ENCODE peak calls at places on chromosomes 1 and 21, in eight cellular contexts. T, W, X, Z, H, S, N and D are unnamed samples.

GRCh38 chr1:214031267-214031650 is 43.5 kb downstream of the PROX1 start:
- DNase-seq in W (no peak), N (no peak), H (no peak), S (no peak), X (no peak), Z (no peak), T (no peak), D (no peak)

GRCh38 chr1:112713466-112714312 is 1.4 kb downstream of the PPM1J start:
- DNase-seq in W (no peak), S (no peak), Z (no peak), X (peak), T (no peak), N (no peak), H (no peak), D (no peak)

GRCh38 chr1:6634278-6635052 is 9.8 kb downstream of the THAP3 start:
- DNase-seq in Z (peak), W (peak), T (peak), H (peak), N (peak), X (no peak), S (peak), D (peak)

GRCh38 chr1:154961207-154961496 is 430 bp downstream of the PYGO2 start:
- DNase-seq in X (no peak), S (no peak), T (no peak), W (no peak), N (no peak), H (no peak), Z (no peak), D (no peak)

GRCh38 chr1:12275370-12275769 is 45.5 kb downstream of the VPS13D start:
- DNase-seq in W (no peak), X (no peak), T (peak), H (peak), N (peak), S (peak), Z (peak), D (peak)

GRCh38 chr1:28037946-28038345 is 50.5 kb downstream of the EYA3 start:
- DNase-seq in Z (no peak), H (no peak), S (no peak), N (no peak), W (no peak), T (no peak), X (no peak), D (no peak)

GRCh38 chr1:237012789-237013383 is 8.6 kb upstream of the MT1HL1 start:
- DNase-seq in T (peak), N (no peak), Z (no peak), X (no peak), S (peak), H (peak), W (peak), D (no peak)

GRCh38 chr1:92441316-92442311 is 45.1 kb downstream of the GFI1 start:
- DNase-seq in N (no peak), T (no peak), Z (no peak), W (no peak), H (no peak), X (no peak), S (no peak), D (no peak)

GRCh38 chr1:43277116-43277876 is 7.5 kb downstream of the TMEM125 start:
- DNase-seq in H (no peak), N (no peak), T (no peak), S (no peak), Z (no peak), X (no peak), W (no peak), D (no peak)

GRCh38 chr1:165833358-165833757 is 5.9 kb downstream of the UCK2 start:
- DNase-seq in W (peak), X (no peak), S (no peak), H (no peak), Z (no peak), T (no peak), N (no peak), D (no peak)

GRCh38 chr1:6082430-6082971 is 36.8 kb downstream of the KCNAB2 start:
- DNase-seq in W (no peak), S (no peak), N (peak), X (no peak), H (no peak), Z (peak), T (peak), D (no peak)

GRCh38 chr1:201139756-201140155 is 12.8 kb upstream of the ASCL5 start:
- DNase-seq in N (no peak), H (no peak), X (no peak), S (no peak), W (no peak), T (no peak), Z (no peak), D (no peak)

GRCh38 chr1:39076127-39076798 is 50.1 kb downstream of the NDUFS5 start:
- DNase-seq in Z (peak), N (peak), X (no peak), H (peak), S (peak), T (no peak), W (peak), D (no peak)

GRCh38 chr1:27663735-27664119 is 8.3 kb downstream of the IFI6 start:
- DNase-seq in Z (no peak), N (no peak), S (no peak), H (no peak), W (no peak), X (no peak), T (no peak), D (no peak)

GRCh38 chr1:109466440-109467300 is at the start of gene SYPL2:
- DNase-seq in T (peak), N (peak), X (no peak), H (peak), S (peak), Z (peak), W (peak), D (peak)

GRCh38 chr1:87951852-87952251 is 623.2 kb downstream of the LMO4 start:
- DNase-seq in X (no peak), W (no peak), N (peak), T (no peak), H (peak), S (no peak), Z (no peak), D (no peak)

GRCh38 chr1:150150511-150151021 is 850 bp downstream of the PLEKHO1 start:
- DNase-seq in S (no peak), X (no peak), H (no peak), W (peak), T (peak), Z (peak), N (no peak), D (peak)

GRCh38 chr1:86362807-86363206 is 33.3 kb downstream of the ODF2L start:
- DNase-seq in H (no peak), Z (no peak), W (no peak), X (no peak), T (no peak), S (no peak), N (no peak), D (no peak)

GRCh38 chr1:198253668-198254067 is 96.9 kb downstream of the NEK7 start:
- DNase-seq in Z (peak), W (no peak), T (no peak), X (peak), S (peak), N (peak), H (peak), D (no peak)

GRCh38 chr1:198153804-198154203 is 3.0 kb upstream of the NEK7 start:
- DNase-seq in X (no peak), Z (no peak), W (no peak), S (peak), H (no peak), N (no peak), T (no peak), D (no peak)

GRCh38 chr1:172967936-172968335 is 82.8 kb downstream of the TNFSF18 start:
- DNase-seq in S (peak), X (no peak), W (no peak), N (no peak), T (no peak), H (no peak), Z (no peak), D (no peak)

GRCh38 chr1:8651962-8652361 is 165.5 kb downstream of the RERE start:
- DNase-seq in X (no peak), H (no peak), N (no peak), Z (no peak), W (no peak), S (no peak), T (no peak), D (no peak)

GRCh38 chr1:46244656-46245371 is 2.7 kb upstream of the RAD54L start:
- DNase-seq in X (no peak), Z (peak), S (peak), N (peak), T (peak), W (peak), H (no peak), D (peak)

GRCh38 chr1:157798211-157798610 is 21.3 kb upstream of the FCRL2 start:
- DNase-seq in X (no peak), Z (no peak), N (no peak), H (peak), T (no peak), S (no peak), W (no peak), D (peak)

GRCh38 chr1:9653783-9654517 is 2.4 kb downstream of the PIK3CD start:
- DNase-seq in T (no peak), N (no peak), X (no peak), H (no peak), Z (no peak), W (no peak), S (no peak), D (no peak)

GRCh38 chr1:109306832-109307362 is at the start of gene MYBPHL:
- DNase-seq in S (no peak), N (no peak), X (no peak), W (no peak), T (no peak), Z (no peak), H (no peak), D (no peak)

GRCh38 chr1:77759090-77760028 is at the start of gene USP33:
- DNase-seq in W (peak), H (peak), X (peak), Z (peak), T (peak), S (peak), N (peak), D (peak)

GRCh38 chr21:46168659-46169386 is 13.4 kb upstream of the FTCD start:
- DNase-seq in N (no peak), H (peak), X (no peak), S (no peak), Z (no peak), W (no peak), T (no peak), D (no peak)

GRCh38 chr1:15343729-15344128 is 66.0 kb upstream of the EFHD2 start:
- DNase-seq in W (no peak), X (no peak), N (no peak), H (no peak), Z (no peak), S (no peak), T (peak), D (no peak)

GRCh38 chr21:25385912-25386474 is 221.3 kb downstream of the MRPL39 start:
- DNase-seq in T (peak), S (peak), H (peak), N (peak), X (peak), W (peak), Z (peak), D (peak)

GRCh38 chr21:42107881-42108553 is 36.9 kb downstream of the UMODL1 start:
- DNase-seq in T (peak), S (peak), X (peak), N (peak), W (peak), H (no peak), Z (peak), D (peak)

GRCh38 chr1:211497489-211498045 is 5.6 kb upstream of the RD3 start:
- DNase-seq in X (no peak), Z (no peak), N (no peak), S (no peak), T (no peak), W (no peak), H (no peak), D (no peak)

GRCh38 chr1:53575948-53576305 is 116.7 kb downstream of the DMRTB1 start:
- DNase-seq in T (no peak), X (no peak), S (no peak), H (no peak), N (no peak), Z (no peak), W (no peak), D (no peak)

GRCh38 chr1:27862671-27863551 is 9.4 kb upstream of the THEMIS2 start:
- DNase-seq in H (peak), W (no peak), Z (peak), X (no peak), T (no peak), N (peak), S (peak), D (no peak)

GRCh38 chr1:1069711-1070676 is 4.1 kb downstream of the RNF223 start:
- DNase-seq in N (no peak), H (no peak), T (no peak), Z (peak), S (no peak), X (no peak), W (no peak), D (no peak)

GRCh38 chr1:232648316-232648715 is 18.4 kb upstream of the SIPA1L2 start:
- DNase-seq in N (peak), T (no peak), W (no peak), S (peak), Z (no peak), X (no peak), H (peak), D (no peak)

GRCh38 chr1:20399606-20400180 is 86.3 kb downstream of the CAMK2N1 start:
- DNase-seq in X (no peak), Z (no peak), H (peak), N (no peak), T (no peak), W (no peak), S (no peak), D (no peak)

GRCh38 chr1:37051386-37051785 is 17.1 kb upstream of the GRIK3 start:
- DNase-seq in X (no peak), W (no peak), N (no peak), H (no peak), T (no peak), S (no peak), Z (no peak), D (no peak)